ENCODE peak calls at places on chromosomes 11 and 22, in five cellular contexts. One of them, this sample, is unnamed.

GRCh38 chr11:65560555-65561418 is 2.6 kb upstream of the LTBP3 start:
- DNase-seq in AG04450: no peak
- DNase-seq in effector memory CD4-positive, alpha-beta T cell: no peak
- DNase-seq in left ventricle myocardium inferior: peak
- DNase-seq in stomach: peak
- DNase-seq in this sample: no peak

GRCh38 chr11:119497717-119498116 is 74.7 kb upstream of the THY1 start:
- DNase-seq in AG04450: no peak
- DNase-seq in effector memory CD4-positive, alpha-beta T cell: no peak
- DNase-seq in left ventricle myocardium inferior: no peak
- DNase-seq in stomach: no peak
- DNase-seq in this sample: no peak

GRCh38 chr11:95606824-95607223 is 182.8 kb downstream of the FAM76B start:
- DNase-seq in stomach: no peak
- DNase-seq in left ventricle myocardium inferior: no peak
- DNase-seq in AG04450: no peak
- DNase-seq in effector memory CD4-positive, alpha-beta T cell: no peak
- DNase-seq in this sample: no peak

GRCh38 chr11:3644817-3645235 is at the start of gene ART1:
- DNase-seq in left ventricle myocardium inferior: peak
- DNase-seq in effector memory CD4-positive, alpha-beta T cell: no peak
- DNase-seq in AG04450: no peak
- DNase-seq in stomach: no peak
- DNase-seq in this sample: no peak

GRCh38 chr11:46238078-46238966 is 39.1 kb upstream of the CREB3L1 start:
- DNase-seq in effector memory CD4-positive, alpha-beta T cell: peak
- DNase-seq in AG04450: no peak
- DNase-seq in stomach: peak
- DNase-seq in left ventricle myocardium inferior: peak
- DNase-seq in this sample: no peak

GRCh38 chr22:48703265-48703941 is 1124.3 kb downstream of the BRD1 start:
- DNase-seq in AG04450: no peak
- DNase-seq in stomach: no peak
- DNase-seq in effector memory CD4-positive, alpha-beta T cell: no peak
- DNase-seq in left ventricle myocardium inferior: peak
- DNase-seq in this sample: no peak

GRCh38 chr11:118641463-118642019 is 34.1 kb downstream of the PHLDB1 start:
- DNase-seq in effector memory CD4-positive, alpha-beta T cell: no peak
- DNase-seq in left ventricle myocardium inferior: no peak
- DNase-seq in stomach: peak
- DNase-seq in AG04450: no peak
- DNase-seq in this sample: peak

GRCh38 chr11:125451400-125452124 is 44.5 kb downstream of the FEZ1 start:
- DNase-seq in stomach: peak
- DNase-seq in AG04450: no peak
- DNase-seq in effector memory CD4-positive, alpha-beta T cell: no peak
- DNase-seq in left ventricle myocardium inferior: peak
- DNase-seq in this sample: no peak

GRCh38 chr22:29080061-29080975 is 7.5 kb downstream of the KREMEN1 start:
- DNase-seq in AG04450: no peak
- DNase-seq in effector memory CD4-positive, alpha-beta T cell: no peak
- DNase-seq in left ventricle myocardium inferior: no peak
- DNase-seq in stomach: no peak
- DNase-seq in this sample: peak

GRCh38 chr22:31277741-31278642 is 14.3 kb downstream of the PIK3IP1 start:
- DNase-seq in left ventricle myocardium inferior: no peak
- DNase-seq in effector memory CD4-positive, alpha-beta T cell: no peak
- DNase-seq in stomach: no peak
- DNase-seq in AG04450: no peak
- DNase-seq in this sample: no peak

GRCh38 chr11:115848080-115848479 is 343.9 kb upstream of the CADM1 start:
- DNase-seq in stomach: no peak
- DNase-seq in AG04450: no peak
- DNase-seq in effector memory CD4-positive, alpha-beta T cell: no peak
- DNase-seq in left ventricle myocardium inferior: no peak
- DNase-seq in this sample: no peak

GRCh38 chr11:66291706-66292542 is at the start of gene TMEM151A:
- DNase-seq in stomach: peak
- DNase-seq in AG04450: no peak
- DNase-seq in effector memory CD4-positive, alpha-beta T cell: no peak
- DNase-seq in left ventricle myocardium inferior: no peak
- DNase-seq in this sample: no peak

GRCh38 chr11:819129-819931 is 616 bp downstream of the PNPLA2 start:
- DNase-seq in stomach: peak
- DNase-seq in AG04450: peak
- DNase-seq in effector memory CD4-positive, alpha-beta T cell: peak
- DNase-seq in left ventricle myocardium inferior: peak
- DNase-seq in this sample: peak

GRCh38 chr11:45089251-45089650 is 57.2 kb upstream of the PRDM11 start:
- DNase-seq in AG04450: peak
- DNase-seq in effector memory CD4-positive, alpha-beta T cell: no peak
- DNase-seq in stomach: peak
- DNase-seq in left ventricle myocardium inferior: peak
- DNase-seq in this sample: peak

DNA sequence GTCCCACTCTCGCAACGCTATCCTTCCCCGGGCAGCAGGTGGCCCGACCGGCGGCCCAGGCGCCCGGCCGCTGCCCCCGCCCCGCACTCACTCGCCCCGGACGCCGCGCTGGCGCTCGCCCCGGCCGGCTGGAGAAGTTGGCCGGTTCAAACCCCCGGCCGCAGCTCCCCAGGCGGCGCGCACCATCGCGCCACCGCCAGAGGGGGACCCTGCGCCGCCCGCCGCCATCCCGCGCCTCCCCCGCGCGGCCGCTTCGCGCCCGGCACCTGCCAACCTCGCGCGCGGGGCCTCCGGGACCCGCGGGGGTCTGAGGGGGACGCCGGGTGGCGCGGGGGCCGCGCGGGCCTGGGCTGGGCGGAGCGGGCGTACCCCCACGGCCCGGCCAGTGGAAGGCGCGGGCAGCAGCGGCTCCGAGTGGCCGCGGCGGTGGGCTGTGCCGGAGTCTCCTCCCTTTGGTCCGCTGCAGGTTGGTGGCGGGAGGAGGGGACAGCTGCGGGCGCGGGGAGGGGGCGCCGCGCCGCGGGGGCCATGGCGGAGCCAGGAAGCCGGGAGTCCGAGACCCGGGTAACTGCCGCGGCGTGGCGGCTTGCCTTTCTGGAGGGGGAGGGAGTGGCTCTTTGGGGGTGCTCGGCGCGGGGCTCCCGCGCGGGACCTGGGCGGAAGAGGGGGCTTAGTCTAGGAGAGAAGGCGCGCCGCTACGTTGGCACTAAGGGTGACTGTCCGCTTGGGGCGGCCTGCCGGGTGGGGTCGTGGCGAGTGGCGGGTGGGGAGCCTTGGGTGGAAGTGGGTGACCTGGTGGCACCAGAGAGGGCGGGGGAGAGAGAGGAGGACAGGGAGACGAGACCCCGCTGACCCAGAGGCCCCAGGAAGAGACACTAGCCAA is at the start of the genes MPST and TST:
- DNase-seq in stomach: peak
- DNase-seq in effector memory CD4-positive, alpha-beta T cell: no peak
- DNase-seq in left ventricle myocardium inferior: peak
- DNase-seq in AG04450: no peak
- DNase-seq in this sample: no peak
- H3K4me3 ChIP-seq in stomach: peak
- H3K4me3 ChIP-seq in effector memory CD4-positive, alpha-beta T cell: peak
- H3K4me3 ChIP-seq in left ventricle myocardium inferior: peak
- H3K4me3 ChIP-seq in AG04450: peak
- H3K4me3 ChIP-seq in this sample: peak

GRCh38 chr11:70271635-70271953 is 1.1 kb downstream of the PPFIA1 start:
- DNase-seq in effector memory CD4-positive, alpha-beta T cell: no peak
- DNase-seq in AG04450: no peak
- DNase-seq in left ventricle myocardium inferior: no peak
- DNase-seq in stomach: no peak
- DNase-seq in this sample: no peak
- H3K4me3 ChIP-seq in effector memory CD4-positive, alpha-beta T cell: peak
- H3K4me3 ChIP-seq in AG04450: peak
- H3K4me3 ChIP-seq in left ventricle myocardium inferior: peak
- H3K4me3 ChIP-seq in stomach: peak
- H3K4me3 ChIP-seq in this sample: peak

GRCh38 chr11:10311802-10312201 is 6.9 kb downstream of the ADM start:
- DNase-seq in AG04450: no peak
- DNase-seq in stomach: no peak
- DNase-seq in effector memory CD4-positive, alpha-beta T cell: no peak
- DNase-seq in left ventricle myocardium inferior: no peak
- DNase-seq in this sample: no peak

GRCh38 chr11:10308208-10308954 is 3.5 kb downstream of the ADM start:
- DNase-seq in AG04450: no peak
- DNase-seq in effector memory CD4-positive, alpha-beta T cell: no peak
- DNase-seq in stomach: no peak
- DNase-seq in left ventricle myocardium inferior: no peak
- DNase-seq in this sample: no peak

GRCh38 chr11:10310301-10310841 is 5.5 kb downstream of the ADM start:
- DNase-seq in left ventricle myocardium inferior: no peak
- DNase-seq in AG04450: no peak
- DNase-seq in effector memory CD4-positive, alpha-beta T cell: no peak
- DNase-seq in stomach: no peak
- DNase-seq in this sample: no peak

GRCh38 chr11:10307411-10308207 is 2.7 kb downstream of the ADM start:
- DNase-seq in effector memory CD4-positive, alpha-beta T cell: peak
- DNase-seq in left ventricle myocardium inferior: peak
- DNase-seq in AG04450: peak
- DNase-seq in stomach: peak
- DNase-seq in this sample: peak

GRCh38 chr11:10309163-10310093 is 4.6 kb downstream of the ADM start:
- DNase-seq in AG04450: no peak
- DNase-seq in effector memory CD4-positive, alpha-beta T cell: no peak
- DNase-seq in left ventricle myocardium inferior: peak
- DNase-seq in stomach: peak
- DNase-seq in this sample: peak
- H3K4me3 ChIP-seq in AG04450: peak
- H3K4me3 ChIP-seq in effector memory CD4-positive, alpha-beta T cell: no peak
- H3K4me3 ChIP-seq in left ventricle myocardium inferior: no peak
- H3K4me3 ChIP-seq in stomach: no peak
- H3K4me3 ChIP-seq in this sample: no peak

DNA sequence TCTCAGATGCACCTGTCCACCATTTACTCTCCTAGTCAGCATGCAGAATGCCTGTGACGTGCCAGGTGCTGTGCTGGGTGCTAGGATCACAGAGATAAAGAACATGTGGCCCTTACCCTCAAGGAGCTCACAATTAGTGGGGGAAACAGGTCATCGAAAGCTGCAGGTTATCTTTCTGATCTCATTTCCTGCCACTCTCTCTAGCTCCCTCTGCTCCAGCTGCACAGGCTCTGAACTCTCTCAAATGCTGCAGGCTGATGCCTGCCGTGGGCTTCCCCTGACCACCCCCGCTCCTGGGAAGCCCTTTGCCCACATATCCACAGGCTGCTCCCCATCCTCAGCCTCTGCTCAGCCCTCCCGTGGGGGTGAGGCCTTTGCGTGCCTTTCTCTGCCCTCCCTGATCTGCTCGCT is 29.6 kb downstream of the SHANK3 start:
- DNase-seq in left ventricle myocardium inferior: no peak
- DNase-seq in AG04450: no peak
- DNase-seq in stomach: no peak
- DNase-seq in effector memory CD4-positive, alpha-beta T cell: no peak
- DNase-seq in this sample: no peak
- H3K4me3 ChIP-seq in left ventricle myocardium inferior: no peak
- H3K4me3 ChIP-seq in AG04450: no peak
- H3K4me3 ChIP-seq in stomach: no peak
- H3K4me3 ChIP-seq in effector memory CD4-positive, alpha-beta T cell: no peak
- H3K4me3 ChIP-seq in this sample: no peak

GRCh38 chr11:100467821-100468508 is 219.1 kb upstream of the ARHGAP42 start:
- DNase-seq in AG04450: no peak
- DNase-seq in left ventricle myocardium inferior: no peak
- DNase-seq in effector memory CD4-positive, alpha-beta T cell: no peak
- DNase-seq in stomach: no peak
- DNase-seq in this sample: no peak
- H3K4me3 ChIP-seq in AG04450: peak
- H3K4me3 ChIP-seq in left ventricle myocardium inferior: no peak
- H3K4me3 ChIP-seq in effector memory CD4-positive, alpha-beta T cell: no peak
- H3K4me3 ChIP-seq in stomach: no peak
- H3K4me3 ChIP-seq in this sample: no peak